ENCODE peak calls at places on chromosome 16, in six cellular contexts. Y is A549, S is hepatocyte, W is AG09319, T is transverse colon, C is RWPE2. J is an unnamed sample.

GRCh38 chr16:24988137-24988535 is 27.0 kb downstream of the ARHGAP17 start:
- DNase-seq in Y (no peak), S (no peak), W (no peak), T (no peak), C (no peak), J (no peak)

GRCh38 chr16:46763147-46763546 is 15.0 kb upstream of the MYLK3 start:
- DNase-seq in Y (no peak), S (no peak), W (no peak), T (no peak), C (no peak), J (no peak)

GRCh38 chr16:65178151-65178550 is 56.3 kb upstream of the CDH11 start:
- DNase-seq in Y (no peak), S (no peak), W (no peak), T (no peak), C (no peak), J (no peak)

GRCh38 chr16:66662445-66663194 is 33.9 kb downstream of the CMTM4 start:
- DNase-seq in Y (peak), S (peak), W (no peak), T (no peak), C (no peak), J (no peak)

GRCh38 chr16:53812914-53813313 is 109.0 kb downstream of the FTO start:
- DNase-seq in Y (no peak), S (no peak), W (no peak), T (no peak), C (no peak), J (no peak)

GRCh38 chr16:75108792-75109731 is 7.5 kb downstream of the LDHD start:
- DNase-seq in Y (peak), S (peak), W (peak), T (peak), C (peak), J (no peak)

GRCh38 chr16:85395207-85395912 is 217.8 kb upstream of the GSE1 start:
- DNase-seq in Y (peak), S (peak), W (peak), T (peak), C (peak), J (peak)

GRCh38 chr16:56748191-56748590 is 18.3 kb downstream of the NUP93 start:
- DNase-seq in Y (no peak), S (no peak), W (no peak), T (no peak), C (no peak), J (no peak)

GRCh38 chr16:11232852-11233726 is 22.9 kb downstream of the SOCS1 start:
- DNase-seq in Y (no peak), S (no peak), W (no peak), T (peak), C (no peak), J (no peak)

GRCh38 chr16:10828851-10829331 is 10.3 kb upstream of the TVP23A start:
- DNase-seq in Y (no peak), S (peak), W (peak), T (peak), C (no peak), J (no peak)

GRCh38 chr16:8634991-8635736 is 13.7 kb downstream of the METTL22 start:
- DNase-seq in Y (peak), S (peak), W (no peak), T (no peak), C (no peak), J (no peak)

GRCh38 chr16:86998196-86999001 is 318.8 kb downstream of the C16orf95 start:
- DNase-seq in Y (no peak), S (no peak), W (no peak), T (no peak), C (no peak), J (no peak)

GRCh38 chr16:11052080-11052808 is 107.9 kb downstream of the CLEC16A start:
- DNase-seq in Y (no peak), S (no peak), W (no peak), T (peak), C (no peak), J (peak)

GRCh38 chr16:86961133-86961720 is 356.0 kb downstream of the C16orf95 start:
- DNase-seq in Y (no peak), S (no peak), W (peak), T (no peak), C (peak), J (peak)

GRCh38 chr16:85145734-85146531 is 33.7 kb upstream of the CIBAR2 start:
- DNase-seq in Y (no peak), S (no peak), W (no peak), T (no peak), C (no peak), J (no peak)

GRCh38 chr16:65817066-65817465 is 549.4 kb upstream of the CDH5 start:
- DNase-seq in Y (no peak), S (no peak), W (no peak), T (no peak), C (no peak), J (no peak)

GRCh38 chr16:11666108-11667055 is 1.9 kb upstream of the SNN start:
- DNase-seq in Y (no peak), S (no peak), W (no peak), T (no peak), C (no peak), J (no peak)

GRCh38 chr16:2231016-2231931 is 5.0 kb upstream of the DNASE1L2 start:
- DNase-seq in Y (no peak), S (no peak), W (no peak), T (no peak), C (peak), J (no peak)

GRCh38 chr16:48408688-48409087 is 23.5 kb upstream of the SIAH1 start:
- DNase-seq in Y (peak), S (no peak), W (no peak), T (peak), C (no peak), J (no peak)

GRCh38 chr16:3458278-3458851 is 14.9 kb downstream of the NAA60 start:
- DNase-seq in Y (peak), S (peak), W (no peak), T (peak), C (no peak), J (no peak)

DNA sequence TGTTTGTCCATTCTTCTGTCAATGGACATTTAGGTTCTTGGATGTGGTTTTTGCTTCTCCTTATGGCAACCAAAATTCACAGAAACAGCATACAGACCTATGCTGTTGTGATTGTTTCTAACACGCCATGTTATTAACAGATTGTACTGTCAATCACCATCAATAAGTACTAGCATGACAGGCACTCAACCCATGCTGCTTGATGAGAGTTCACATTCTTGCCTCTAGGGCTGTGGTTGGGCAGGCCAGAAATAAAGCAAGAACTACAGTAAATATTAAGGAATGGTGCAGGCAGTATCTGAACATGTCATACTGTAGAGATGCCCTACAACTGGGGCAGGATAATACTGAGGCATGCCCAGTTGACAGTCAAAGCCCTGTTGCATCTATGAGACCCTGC is 171.2 kb upstream of the ZFHX3 start:
- DNase-seq in Y (no peak), S (no peak), W (no peak), T (no peak), C (no peak), J (no peak)
- TF ChIP-seq CTCF in Y (no peak), S (no peak), W (no peak), T (no peak), C (no peak), J (peak)

GRCh38 chr16:88515405-88515804 is 54.8 kb upstream of the ZC3H18 start:
- DNase-seq in Y (no peak), S (no peak), W (no peak), T (no peak), C (no peak), J (no peak)

GRCh38 chr16:88514070-88514469 is 56.1 kb upstream of the ZC3H18 start:
- DNase-seq in Y (no peak), S (no peak), W (no peak), T (no peak), C (no peak), J (no peak)

GRCh38 chr16:88516666-88517065 is 53.5 kb upstream of the ZC3H18 start:
- DNase-seq in Y (no peak), S (no peak), W (no peak), T (no peak), C (no peak), J (no peak)

GRCh38 chr16:88514526-88514925 is 55.7 kb upstream of the ZC3H18 start:
- DNase-seq in Y (no peak), S (no peak), W (no peak), T (no peak), C (no peak), J (no peak)

DNA sequence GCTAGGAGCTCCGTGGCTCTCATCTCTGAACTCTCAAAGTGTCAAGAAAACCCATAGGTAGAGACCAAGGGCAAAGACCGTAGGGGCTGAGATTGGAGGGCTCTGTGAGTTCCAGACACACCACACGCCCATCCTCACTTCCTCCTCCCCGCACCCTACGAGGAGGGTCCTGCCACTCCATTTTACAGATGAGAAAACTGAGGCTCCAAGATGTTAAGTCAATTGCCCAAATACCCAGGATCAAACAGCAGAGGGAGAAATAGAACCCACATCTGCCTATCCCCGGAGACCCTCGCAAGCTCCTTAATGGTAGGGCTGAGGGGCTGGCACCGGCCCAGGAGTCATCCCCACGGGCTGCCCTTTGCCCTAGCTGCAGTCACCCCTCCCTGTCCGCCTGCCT is 54.3 kb upstream of the ZC3H18 start:
- DNase-seq in Y (no peak), S (no peak), W (no peak), T (no peak), C (no peak), J (no peak)
- TF ChIP-seq CTCF in Y (no peak), S (no peak), W (no peak), T (no peak), C (no peak), J (no peak)

DNA sequence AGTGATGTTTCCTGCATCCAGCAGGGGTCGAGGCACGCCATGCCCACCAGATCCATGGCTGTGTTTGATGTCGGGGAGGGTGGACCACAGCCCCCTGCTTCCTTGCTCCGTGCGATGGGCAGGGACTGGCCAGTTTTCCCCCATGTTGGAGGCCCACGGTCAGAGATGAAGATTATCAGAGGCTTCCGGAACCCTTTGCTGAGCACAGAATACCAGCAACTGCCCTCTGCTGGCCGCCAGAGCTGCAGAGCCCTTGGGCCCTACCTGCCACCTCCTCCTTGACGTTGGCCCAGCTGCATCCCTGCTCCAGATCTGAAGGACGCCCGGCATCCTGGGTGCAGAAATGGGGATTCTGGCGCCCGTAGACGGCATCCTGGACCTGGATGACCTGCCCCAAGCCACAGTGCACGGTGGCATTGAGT is 23.7 kb upstream of the BCO1 start:
- DNase-seq in Y (peak), S (no peak), W (no peak), T (peak), C (no peak), J (no peak)
- TF ChIP-seq CTCF in Y (peak), S (peak), W (peak), T (peak), C (peak), J (peak)

DNA sequence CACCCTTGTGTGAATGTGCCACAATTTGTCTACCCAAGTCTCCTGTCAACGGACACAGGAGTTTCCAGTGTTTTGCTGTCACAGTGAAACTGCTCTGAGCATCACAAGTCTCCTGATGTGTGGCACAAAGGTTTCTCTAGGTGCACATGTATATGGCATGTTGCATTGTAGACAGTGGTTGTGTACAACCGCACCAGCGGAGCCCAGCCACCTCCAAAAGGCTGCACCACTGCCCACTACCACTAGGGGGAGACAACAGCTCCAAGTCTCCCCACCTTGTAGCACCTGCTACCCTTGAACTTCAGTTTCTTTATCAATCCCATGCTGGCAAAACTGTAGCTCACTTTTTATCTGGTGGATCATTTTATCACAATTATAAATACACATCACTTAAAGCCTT is 95.5 kb upstream of the ZNF469 start:
- DNase-seq in Y (peak), S (no peak), W (no peak), T (no peak), C (no peak), J (peak)
- TF ChIP-seq CTCF in Y (peak), S (peak), W (peak), T (peak), C (peak), J (peak)

DNA sequence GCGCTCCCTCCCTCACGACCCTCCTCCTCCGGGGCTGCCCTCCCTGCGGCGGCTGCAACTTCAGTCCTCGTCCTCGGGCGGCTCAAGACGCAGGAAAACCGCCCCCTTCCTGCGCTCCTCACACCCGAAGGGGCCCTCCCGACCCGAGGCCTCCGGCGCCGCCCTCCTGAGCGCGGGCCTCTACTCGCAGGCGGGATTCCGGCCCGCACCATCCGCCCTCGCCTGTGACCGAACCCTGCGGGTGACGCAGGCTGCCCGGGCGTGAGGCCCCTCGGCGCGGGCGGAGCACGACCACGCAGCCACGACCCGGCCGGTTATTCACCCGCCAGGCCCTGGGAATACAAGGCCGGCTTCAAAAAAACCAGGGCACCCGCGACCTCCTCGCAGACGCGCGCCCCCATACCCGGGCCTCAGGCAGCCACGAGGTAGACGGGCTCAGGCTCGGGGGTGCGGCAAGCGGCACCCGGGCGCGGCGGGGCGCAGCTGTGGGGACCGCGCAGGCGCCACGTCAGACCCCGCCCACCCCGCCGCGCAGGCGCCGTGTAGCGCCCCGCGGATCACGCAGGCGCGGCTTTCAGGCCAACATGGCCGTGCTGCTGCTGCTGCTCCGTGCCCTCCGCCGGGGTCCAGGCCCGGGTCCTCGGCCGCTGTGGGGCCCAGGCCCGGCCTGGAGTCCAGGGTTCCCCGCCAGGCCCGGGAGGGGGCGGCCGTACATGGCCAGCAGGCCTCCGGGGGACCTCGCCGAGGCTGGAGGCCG is at the start of gene SPG7:
- DNase-seq in Y (peak), S (peak), W (peak), T (peak), C (no peak), J (no peak)
- TF ChIP-seq CTCF in Y (no peak), S (no peak), W (no peak), T (no peak), C (no peak), J (peak)

J was measured in chondrocyte.